ENCODE peak calls at places on chromosome 7, in six cellular contexts. K is progenitor cell of endocrine pancreas, Y is adrenal gland, P is nephron progenitor cell, W is right lobe of liver, L is choroid plexus epithelial cell. A is an unnamed sample.

GRCh38 chr7:64874562-64875250 is 28.4 kb upstream of the ZNF273 start:
- DNase-seq in K (no peak), Y (no peak), W (no peak), L (no peak), P (no peak), A (no peak)

GRCh38 chr7:98396768-98397167 is 4.1 kb downstream of the BAIAP2L1 start:
- DNase-seq in K (no peak), P (no peak), L (no peak), Y (no peak), W (no peak), A (no peak)

GRCh38 chr7:935321-936130 is 19.0 kb downstream of the ADAP1 start:
- DNase-seq in Y (no peak), L (no peak), P (no peak), W (peak), K (no peak), A (peak)

GRCh38 chr7:25259487-25260243 is 31.4 kb upstream of the NPVF start:
- DNase-seq in K (peak), W (peak), L (peak), P (peak), Y (peak), A (no peak)

GRCh38 chr7:2732388-2732787 is 44.4 kb downstream of the AMZ1 start:
- DNase-seq in K (no peak), Y (no peak), P (no peak), W (no peak), L (no peak), A (peak)

GRCh38 chr7:115293628-115294236 is 371.8 kb downstream of the MDFIC start:
- DNase-seq in Y (no peak), P (no peak), L (peak), K (no peak), W (no peak), A (no peak)

GRCh38 chr7:157335991-157336382 is 817 bp upstream of the DNAJB6 start:
- DNase-seq in K (no peak), L (no peak), W (peak), P (no peak), Y (no peak), A (no peak)

GRCh38 chr7:26208040-26208439 is 6.5 kb downstream of the CBX3 start:
- DNase-seq in L (no peak), Y (no peak), K (no peak), W (no peak), P (no peak), A (no peak)

GRCh38 chr7:29483219-29484104 is 80.2 kb upstream of the PRR15 start:
- DNase-seq in P (no peak), Y (no peak), K (no peak), W (no peak), L (no peak), A (no peak)

GRCh38 chr7:74627699-74628411 is 29.7 kb upstream of the GTF2I start:
- DNase-seq in W (no peak), K (no peak), L (peak), Y (peak), P (no peak), A (no peak)

GRCh38 chr7:80273327-80273726 is 138.7 kb downstream of the GNAI1 start:
- DNase-seq in K (no peak), W (no peak), L (peak), Y (no peak), P (no peak), A (no peak)

GRCh38 chr7:149680316-149681025 is 92.9 kb downstream of the ZNF467 start:
- DNase-seq in W (no peak), L (peak), Y (no peak), P (no peak), K (no peak), A (no peak)

GRCh38 chr7:1382553-1383397 is 76.5 kb downstream of the MICALL2 start:
- DNase-seq in K (no peak), L (no peak), W (no peak), P (no peak), Y (no peak), A (no peak)

GRCh38 chr7:150404172-150404784 is 25.1 kb downstream of the ZNF775 start:
- DNase-seq in K (no peak), Y (no peak), L (no peak), P (no peak), W (no peak), A (no peak)

GRCh38 chr7:66859794-66860645 is 61.0 kb upstream of the TMEM248 start:
- DNase-seq in K (no peak), W (no peak), L (peak), P (no peak), Y (no peak), A (no peak)

GRCh38 chr7:112202819-112203218 is 3.4 kb downstream of the DOCK4 start:
- DNase-seq in P (no peak), Y (no peak), K (no peak), W (peak), L (peak), A (no peak)

GRCh38 chr7:112199672-112200071 is 6.5 kb downstream of the DOCK4 start:
- DNase-seq in P (no peak), W (no peak), Y (no peak), K (no peak), L (no peak), A (no peak)

GRCh38 chr7:112201839-112202238 is 4.4 kb downstream of the DOCK4 start:
- DNase-seq in P (no peak), L (no peak), W (no peak), K (no peak), Y (no peak), A (no peak)

GRCh38 chr7:112199035-112199655 is 7.1 kb downstream of the DOCK4 start:
- DNase-seq in L (peak), K (no peak), W (no peak), P (no peak), Y (no peak), A (no peak)

DNA sequence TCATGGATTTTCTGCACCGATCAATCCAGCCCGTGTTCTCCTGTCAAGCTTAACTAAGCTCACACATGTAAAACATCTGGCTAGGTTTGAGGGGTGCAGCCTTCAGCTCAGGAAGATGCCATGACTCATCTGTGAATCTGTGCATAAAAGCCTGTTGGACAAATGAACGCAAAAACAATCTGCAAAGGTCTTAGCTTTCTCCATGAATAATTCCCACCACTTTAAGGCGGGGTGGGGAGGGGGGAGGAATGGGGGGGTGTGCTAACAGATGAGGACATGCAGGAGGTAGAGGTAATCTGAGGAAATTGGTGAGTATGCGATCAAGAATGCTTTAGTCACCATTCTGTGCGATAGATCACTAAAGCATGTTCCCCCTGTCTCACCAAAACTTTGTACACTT is 4.8 kb downstream of the DOCK4 start:
- DNase-seq in K (no peak), L (peak), P (no peak), W (no peak), Y (no peak), A (no peak)
- TF ChIP-seq CTCF in K (no peak), L (no peak), P (no peak), W (no peak), Y (no peak), A (no peak)

DNA sequence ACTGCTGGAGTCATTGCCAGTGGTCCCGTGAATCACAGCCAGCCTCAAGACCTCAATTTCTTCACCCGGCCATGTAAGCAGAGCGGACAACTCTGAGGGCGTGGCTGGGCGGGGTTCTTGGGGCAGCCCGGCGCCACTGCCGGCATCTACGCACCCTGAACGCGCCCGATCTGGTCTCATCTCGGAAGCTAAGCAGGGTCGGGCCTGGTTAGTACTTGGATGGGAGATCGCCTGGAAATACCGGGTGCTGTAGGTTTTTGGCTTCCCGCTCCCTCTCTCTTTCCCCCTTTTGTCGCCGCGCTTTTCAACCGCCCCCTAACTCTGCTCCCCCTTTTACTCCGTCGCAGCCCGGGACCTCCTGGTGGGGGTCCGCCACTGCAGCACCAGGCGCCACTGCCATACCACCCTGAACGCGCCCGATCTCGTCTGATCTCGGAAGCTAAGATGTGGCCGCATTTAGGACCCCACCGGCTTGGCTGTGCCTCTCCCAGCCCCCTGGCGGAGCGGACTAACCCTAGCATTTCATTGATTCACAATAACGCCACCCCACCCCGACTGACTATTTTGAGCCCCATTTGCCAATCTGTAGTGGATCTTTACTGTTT is 25.3 kb downstream of the GARIN1A start:
- DNase-seq in W (peak), P (peak), K (no peak), Y (no peak), L (peak), A (no peak)
- TF ChIP-seq CTCF in W (no peak), P (no peak), K (peak), Y (no peak), L (peak), A (peak)

DNA sequence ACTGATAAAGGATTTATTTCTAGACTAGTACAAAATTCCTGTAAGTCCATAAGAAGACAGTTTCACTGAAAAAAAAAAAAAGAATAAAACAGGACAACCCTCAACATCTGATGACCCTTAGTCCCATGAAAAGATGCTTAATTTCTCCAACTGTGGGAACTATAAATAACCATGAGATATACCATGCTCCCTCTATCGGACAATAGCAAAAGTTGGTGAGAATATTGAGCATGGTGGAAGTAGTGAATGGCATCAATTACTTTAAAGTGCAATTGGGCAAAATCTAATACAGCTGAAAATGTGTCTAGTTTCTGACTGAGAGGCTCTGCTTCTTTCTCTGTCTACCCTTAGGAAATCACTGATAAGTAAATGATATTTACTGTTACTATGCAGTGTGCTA is 348.8 kb downstream of the SUGCT start:
- DNase-seq in P (no peak), Y (no peak), L (peak), W (no peak), K (no peak), A (no peak)
- TF ChIP-seq CTCF in P (no peak), Y (no peak), L (peak), W (peak), K (no peak), A (peak)

GRCh38 chr7:100111156-100111555 is 8.0 kb downstream of the TAF6 start:
- DNase-seq in P (no peak), K (no peak), L (no peak), W (no peak), Y (no peak), A (no peak)

GRCh38 chr7:100107125-100107737 is 5.8 kb downstream of the AP4M1 start:
- DNase-seq in P (no peak), W (no peak), L (no peak), Y (no peak), K (no peak), A (no peak)

GRCh38 chr7:100107890-100108289 is 6.4 kb downstream of the AP4M1 start:
- DNase-seq in L (no peak), P (no peak), Y (no peak), K (no peak), W (no peak), A (no peak)

GRCh38 chr7:100111914-100112313 is 7.2 kb downstream of the TAF6 start:
- DNase-seq in P (no peak), L (no peak), K (no peak), W (no peak), Y (no peak), A (no peak)

GRCh38 chr7:100109521-100110163 is 8.2 kb downstream of the AP4M1 start:
- DNase-seq in W (no peak), K (no peak), Y (no peak), P (no peak), L (no peak), A (no peak)
- TF ChIP-seq CTCF in W (no peak), K (no peak), Y (no peak), P (no peak), L (peak), A (peak)

GRCh38 chr7:151696738-151697514 is 177.2 kb upstream of the RHEB start:
- DNase-seq in L (no peak), P (no peak), W (peak), K (peak), Y (no peak), A (no peak)
- TF ChIP-seq CTCF in L (no peak), P (no peak), W (peak), K (no peak), Y (no peak), A (peak)

GRCh38 chr7:47759056-47759706 is 177.3 kb upstream of the TNS3 start:
- DNase-seq in L (peak), Y (no peak), K (no peak), P (no peak), W (no peak), A (no peak)
- TF ChIP-seq CTCF in L (peak), Y (no peak), K (peak), P (peak), W (no peak), A (peak)

DNA sequence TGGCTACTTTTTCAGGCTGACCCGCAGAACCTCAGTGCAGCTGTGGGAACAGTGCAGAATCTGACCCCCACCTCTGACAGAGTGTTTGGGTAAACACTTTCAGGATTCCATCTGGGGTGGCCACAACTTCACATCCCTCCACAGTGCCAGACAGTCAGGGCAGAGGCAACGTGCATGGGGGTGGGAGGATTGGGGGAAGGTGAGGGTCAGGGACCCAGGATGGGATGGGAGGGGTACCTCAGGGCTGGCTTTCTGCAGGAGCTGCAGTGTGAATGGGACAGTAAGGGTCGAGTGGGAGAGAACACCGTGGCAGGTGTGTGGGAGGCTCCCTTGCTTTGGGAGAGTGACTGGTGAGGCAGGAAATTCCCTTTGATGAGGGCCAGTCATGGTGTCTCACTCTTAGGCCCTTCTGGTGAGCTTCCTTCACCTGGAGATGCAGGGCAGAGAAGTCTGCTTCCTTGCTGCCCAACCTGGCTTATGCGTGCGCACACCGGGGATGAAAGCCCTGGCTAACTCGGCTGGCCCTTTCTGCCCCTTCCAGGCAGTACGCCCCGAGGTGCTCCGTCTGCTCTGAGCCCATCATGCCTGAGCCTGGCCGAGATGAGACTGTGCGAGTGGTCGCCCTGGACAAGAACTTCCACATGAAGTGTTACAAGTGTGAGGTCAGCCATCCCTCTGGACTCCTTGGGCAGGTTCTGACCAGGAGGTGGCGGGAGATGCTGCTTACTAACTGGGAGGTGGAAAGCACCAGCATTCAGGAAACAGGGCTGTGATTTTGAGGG is 8.4 kb downstream of the ZYX start:
- DNase-seq in W (no peak), L (no peak), K (no peak), P (no peak), Y (no peak), A (no peak)
- TF ChIP-seq CTCF in W (no peak), L (peak), K (no peak), P (no peak), Y (no peak), A (peak)

A was measured in chondrocyte.